ENCODE peak calls at places on chromosome 14, in four cellular contexts. One of them, this sample, is unnamed.

GRCh38 chr14:96594961-96595360 is 92.8 kb downstream of the PAPOLA start:
- DNase-seq in kidney: peak; percentile 28
- DNase-seq in iPS DF 6.9: no peak
- DNase-seq in lung: no peak
- DNase-seq in this sample: no peak

GRCh38 chr14:55254581-55254980 is 16.6 kb upstream of the FBXO34 start:
- DNase-seq in kidney: no peak
- DNase-seq in iPS DF 6.9: no peak
- DNase-seq in lung: no peak
- DNase-seq in this sample: no peak

GRCh38 chr14:103543140-103543539 is 14.1 kb downstream of the TRMT61A start:
- DNase-seq in kidney: peak; percentile 80
- DNase-seq in iPS DF 6.9: no peak
- DNase-seq in lung: no peak
- DNase-seq in this sample: no peak

GRCh38 chr14:22163051-22163450 is 426.0 kb downstream of the DAD1 start:
- DNase-seq in kidney: no peak
- DNase-seq in iPS DF 6.9: no peak
- DNase-seq in lung: no peak
- DNase-seq in this sample: no peak

GRCh38 chr14:50012644-50013043 is 103.7 kb downstream of the VCPKMT start:
- DNase-seq in kidney: no peak
- DNase-seq in iPS DF 6.9: no peak
- DNase-seq in lung: no peak
- DNase-seq in this sample: no peak

GRCh38 chr14:65792208-65792905 is 379.8 kb downstream of the FUT8 start:
- DNase-seq in kidney: no peak
- DNase-seq in iPS DF 6.9: no peak
- DNase-seq in lung: no peak
- DNase-seq in this sample: no peak

GRCh38 chr14:51653855-51654548 is 2.3 kb downstream of the FRMD6 start:
- DNase-seq in kidney: no peak
- DNase-seq in iPS DF 6.9: no peak
- DNase-seq in lung: no peak
- DNase-seq in this sample: no peak

GRCh38 chr14:100682749-100683148 is 43.9 kb upstream of the DLK1 start:
- DNase-seq in kidney: no peak
- DNase-seq in iPS DF 6.9: no peak
- DNase-seq in lung: no peak
- DNase-seq in this sample: no peak

GRCh38 chr14:91545204-91545603 is 35.1 kb upstream of the PPP4R3A start:
- DNase-seq in kidney: no peak
- DNase-seq in iPS DF 6.9: no peak
- DNase-seq in lung: no peak
- DNase-seq in this sample: no peak

GRCh38 chr14:91899213-91899612 is 31.9 kb upstream of the TC2N start:
- DNase-seq in kidney: no peak
- DNase-seq in iPS DF 6.9: no peak
- DNase-seq in lung: no peak
- DNase-seq in this sample: no peak

GRCh38 chr14:104895207-104895785 is 29.4 kb upstream of the PLD4 start:
- DNase-seq in kidney: peak; percentile 83
- DNase-seq in iPS DF 6.9: no peak
- DNase-seq in lung: peak; percentile 28
- DNase-seq in this sample: peak; percentile 16

GRCh38 chr14:92108345-92109254 is 2.2 kb upstream of the ATXN3 start:
- DNase-seq in kidney: no peak
- DNase-seq in iPS DF 6.9: peak; percentile 47
- DNase-seq in lung: no peak
- DNase-seq in this sample: no peak

GRCh38 chr14:33475623-33476022 is 475.3 kb downstream of the EGLN3 start:
- DNase-seq in kidney: no peak
- DNase-seq in iPS DF 6.9: peak; percentile 87
- DNase-seq in lung: no peak
- DNase-seq in this sample: peak; percentile 56

GRCh38 chr14:34604990-34605389 is 25.0 kb downstream of the SNX6 start:
- DNase-seq in kidney: no peak
- DNase-seq in iPS DF 6.9: no peak
- DNase-seq in lung: no peak
- DNase-seq in this sample: no peak

GRCh38 chr14:37047996-37048395 is 124.4 kb downstream of the SLC25A21 start:
- DNase-seq in kidney: no peak
- DNase-seq in iPS DF 6.9: no peak
- DNase-seq in lung: no peak
- DNase-seq in this sample: no peak

GRCh38 chr14:49581209-49581960 is 4.8 kb downstream of the RPS29 start:
- DNase-seq in kidney: no peak
- DNase-seq in iPS DF 6.9: no peak
- DNase-seq in lung: no peak
- DNase-seq in this sample: no peak

GRCh38 chr14:102183922-102184677 is 44.4 kb downstream of the WDR20 start:
- DNase-seq in kidney: peak; percentile 16
- DNase-seq in iPS DF 6.9: no peak
- DNase-seq in lung: no peak
- DNase-seq in this sample: no peak

GRCh38 chr14:72745546-72745945 is 148.4 kb downstream of the DPF3 start:
- DNase-seq in kidney: no peak
- DNase-seq in iPS DF 6.9: no peak
- DNase-seq in lung: no peak
- DNase-seq in this sample: peak; percentile 55

GRCh38 chr14:90275820-90276219 is 19.5 kb downstream of the PSMC1 start:
- DNase-seq in kidney: no peak
- DNase-seq in iPS DF 6.9: no peak
- DNase-seq in lung: no peak
- DNase-seq in this sample: no peak

GRCh38 chr14:90444077-90444696 is 47.4 kb downstream of the CALM1 start:
- DNase-seq in kidney: peak; percentile 95
- DNase-seq in iPS DF 6.9: no peak
- DNase-seq in lung: peak; percentile 80
- DNase-seq in this sample: no peak

GRCh38 chr14:75123991-75124390 is 2.9 kb downstream of the NEK9 start:
- DNase-seq in kidney: no peak
- DNase-seq in iPS DF 6.9: no peak
- DNase-seq in lung: peak; percentile 30
- DNase-seq in this sample: peak; percentile 62

GRCh38 chr14:100138082-100138787 is 21.2 kb downstream of the DEGS2 start:
- DNase-seq in kidney: no peak
- DNase-seq in iPS DF 6.9: no peak
- DNase-seq in lung: no peak
- DNase-seq in this sample: no peak

GRCh38 chr14:26597136-26598080 is at the start of gene NOVA1:
- DNase-seq in kidney: peak; percentile 77
- DNase-seq in iPS DF 6.9: no peak
- DNase-seq in lung: no peak
- DNase-seq in this sample: peak; percentile 15

GRCh38 chr14:104698688-104699425 is 9.4 kb downstream of the INF2 start:
- DNase-seq in kidney: no peak
- DNase-seq in iPS DF 6.9: no peak
- DNase-seq in lung: no peak
- DNase-seq in this sample: no peak

GRCh38 chr14:35400707-35401421 is 3.7 kb downstream of the NFKBIA start:
- DNase-seq in kidney: no peak
- DNase-seq in iPS DF 6.9: no peak
- DNase-seq in lung: no peak
- DNase-seq in this sample: peak; percentile 39

GRCh38 chr14:100771121-100771800 is 44.6 kb downstream of the DLK1 start:
- DNase-seq in kidney: no peak
- DNase-seq in iPS DF 6.9: no peak
- DNase-seq in lung: no peak
- DNase-seq in this sample: peak; percentile 34

GRCh38 chr14:96104469-96105057 is 65.4 kb downstream of the C14orf132 start:
- DNase-seq in kidney: peak; percentile 94
- DNase-seq in iPS DF 6.9: no peak
- DNase-seq in lung: peak; percentile 80
- DNase-seq in this sample: peak; percentile 50

GRCh38 chr14:59829941-59830734 is 40.4 kb downstream of the RTN1 start:
- DNase-seq in kidney: no peak
- DNase-seq in iPS DF 6.9: no peak
- DNase-seq in lung: no peak
- DNase-seq in this sample: no peak

GRCh38 chr14:32018391-32019092 is 58.6 kb upstream of the ARHGAP5 start:
- DNase-seq in kidney: no peak
- DNase-seq in iPS DF 6.9: no peak
- DNase-seq in lung: no peak
- DNase-seq in this sample: no peak

GRCh38 chr14:38243696-38244250 is 12.1 kb downstream of the CLEC14A start:
- DNase-seq in kidney: no peak
- DNase-seq in iPS DF 6.9: no peak
- DNase-seq in lung: no peak
- DNase-seq in this sample: no peak

GRCh38 chr14:49692191-49692757 is 646 bp upstream of the KLHDC1 start:
- DNase-seq in kidney: no peak
- DNase-seq in iPS DF 6.9: no peak
- DNase-seq in lung: no peak
- DNase-seq in this sample: no peak

GRCh38 chr14:56331815-56332214 is 213.6 kb downstream of the PELI2 start:
- DNase-seq in kidney: no peak
- DNase-seq in iPS DF 6.9: no peak
- DNase-seq in lung: no peak
- DNase-seq in this sample: no peak

GRCh38 chr14:91858536-91859275 is 8.6 kb downstream of the TC2N start:
- DNase-seq in kidney: no peak
- DNase-seq in iPS DF 6.9: no peak
- DNase-seq in lung: no peak
- DNase-seq in this sample: no peak

GRCh38 chr14:105528859-105529505 is 2.6 kb downstream of the TMEM121 start:
- DNase-seq in kidney: peak; percentile 79
- DNase-seq in iPS DF 6.9: no peak
- DNase-seq in lung: no peak
- DNase-seq in this sample: no peak

GRCh38 chr14:102527255-102528232 is 18.0 kb upstream of the ANKRD9 start:
- DNase-seq in kidney: peak; percentile 63
- DNase-seq in iPS DF 6.9: no peak
- DNase-seq in lung: no peak
- DNase-seq in this sample: no peak

GRCh38 chr14:101075025-101075800 is 171.7 kb upstream of the RTL1 start:
- DNase-seq in kidney: no peak
- DNase-seq in iPS DF 6.9: no peak
- DNase-seq in lung: peak; percentile 22
- DNase-seq in this sample: peak; percentile 59

GRCh38 chr14:77033622-77034521 is 5.4 kb upstream of the IRF2BPL start:
- DNase-seq in kidney: peak; percentile 97
- DNase-seq in iPS DF 6.9: peak; percentile 63
- DNase-seq in lung: peak; percentile 83
- DNase-seq in this sample: peak; percentile 89

GRCh38 chr14:77032483-77032853 is 4.0 kb upstream of the IRF2BPL start:
- DNase-seq in kidney: no peak
- DNase-seq in iPS DF 6.9: no peak
- DNase-seq in lung: no peak
- DNase-seq in this sample: no peak

GRCh38 chr14:77028384-77029246 is at the start of gene IRF2BPL:
- DNase-seq in kidney: peak; percentile 100
- DNase-seq in iPS DF 6.9: peak; percentile 91
- DNase-seq in lung: peak; percentile 99
- DNase-seq in this sample: peak; percentile 100

GRCh38 chr14:77032854-77033621 is 4.5 kb upstream of the IRF2BPL start:
- DNase-seq in kidney: peak; percentile 98
- DNase-seq in iPS DF 6.9: no peak
- DNase-seq in lung: peak; percentile 93
- DNase-seq in this sample: peak; percentile 97

GRCh38 chr14:77031680-77032482 is 3.4 kb upstream of the IRF2BPL start:
- DNase-seq in kidney: no peak
- DNase-seq in iPS DF 6.9: no peak
- DNase-seq in lung: no peak
- DNase-seq in this sample: peak; percentile 42
- H3K4me3 ChIP-seq in kidney: no peak overlapping the region
- H3K4me3 ChIP-seq in iPS DF 6.9: no peak overlapping the region
- H3K4me3 ChIP-seq in lung: no peak overlapping the region
- H3K4me3 ChIP-seq in this sample: peak overlapping the region; percentile 65

GRCh38 chr14:64733899-64734298 is 29.7 kb downstream of the PLEKHG3 start:
- DNase-seq in kidney: no peak
- DNase-seq in iPS DF 6.9: no peak
- DNase-seq in lung: no peak
- DNase-seq in this sample: no peak
- H3K27ac ChIP-seq in kidney: no peak overlapping the region
- H3K27ac ChIP-seq in iPS DF 6.9: no peak overlapping the region
- H3K27ac ChIP-seq in lung: no peak overlapping the region
- H3K27ac ChIP-seq in this sample: no peak overlapping the region

GRCh38 chr14:69632752-69633151 is 21.4 kb downstream of the SUSD6 start:
- DNase-seq in kidney: no peak
- DNase-seq in iPS DF 6.9: no peak
- DNase-seq in lung: no peak
- DNase-seq in this sample: no peak

GRCh38 chr14:69629225-69630127 is 18.1 kb downstream of the SUSD6 start:
- DNase-seq in kidney: no peak
- DNase-seq in iPS DF 6.9: no peak
- DNase-seq in lung: no peak
- DNase-seq in this sample: no peak

GRCh38 chr14:69632154-69632553 is 20.8 kb downstream of the SUSD6 start:
- DNase-seq in kidney: no peak
- DNase-seq in iPS DF 6.9: no peak
- DNase-seq in lung: no peak
- DNase-seq in this sample: peak; percentile 22

GRCh38 chr14:69633238-69633637 is 21.8 kb downstream of the SUSD6 start:
- DNase-seq in kidney: no peak
- DNase-seq in iPS DF 6.9: no peak
- DNase-seq in lung: no peak
- DNase-seq in this sample: no peak

DNA sequence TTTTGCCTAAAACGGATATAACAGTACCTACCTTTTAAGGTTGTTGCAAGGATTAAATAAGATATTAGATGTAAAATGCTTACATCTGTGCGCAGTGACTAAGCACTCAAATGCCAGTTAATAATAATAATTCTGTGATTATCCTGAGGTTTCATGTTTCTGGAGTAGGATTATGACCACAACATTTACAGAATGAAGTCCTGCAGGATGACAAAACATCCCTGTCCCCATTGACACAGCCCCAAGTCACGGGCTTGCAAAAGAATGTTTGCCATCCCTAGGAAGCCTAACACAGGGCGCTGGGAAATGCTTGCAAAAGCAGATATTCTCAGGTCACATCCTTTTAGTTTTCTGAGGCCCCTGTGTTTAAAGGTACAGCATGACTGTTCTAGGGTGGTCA is 20.1 kb downstream of the SUSD6 start:
- DNase-seq in kidney: no peak
- DNase-seq in iPS DF 6.9: no peak
- DNase-seq in lung: no peak
- DNase-seq in this sample: no peak
- H3K4me1 ChIP-seq in kidney: peaks cover 50% of the 10 kb centered on the region
- H3K4me1 ChIP-seq in iPS DF 6.9: peaks cover 2% of the 10 kb centered on the region
- H3K4me1 ChIP-seq in lung: peaks cover 60% of the 10 kb centered on the region
- H3K4me1 ChIP-seq in this sample: peaks cover 59% of the 10 kb centered on the region

DNA sequence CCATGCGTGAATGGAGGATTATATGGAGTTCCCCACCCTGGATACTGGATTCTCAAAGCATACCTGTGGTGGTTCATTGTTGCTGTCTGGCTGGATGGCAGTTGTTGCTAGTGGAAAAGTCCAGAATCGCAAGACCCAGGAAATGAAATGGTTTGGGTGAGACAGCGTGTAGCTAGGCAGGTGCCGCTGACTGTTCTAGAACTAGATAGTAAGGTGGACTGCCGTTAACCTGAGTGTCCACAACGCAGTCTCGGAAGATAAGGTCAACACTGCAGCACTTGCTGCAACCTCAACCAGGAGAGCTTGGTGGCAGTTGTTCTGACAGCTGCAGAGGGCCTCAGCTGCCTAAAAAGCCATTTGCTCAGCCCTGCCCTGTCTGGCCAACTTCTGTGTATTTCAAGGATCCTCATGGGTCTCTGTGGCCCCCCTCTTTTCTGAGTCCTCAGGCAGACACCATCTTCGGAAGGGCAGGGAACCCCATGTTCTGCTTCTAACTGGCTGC is 15.5 kb upstream of the IRF2BPL start:
- DNase-seq in kidney: peak; percentile 52
- DNase-seq in iPS DF 6.9: no peak
- DNase-seq in lung: no peak
- DNase-seq in this sample: no peak
- H3K4me3 ChIP-seq in kidney: no peak overlapping the region
- H3K4me3 ChIP-seq in iPS DF 6.9: no peak overlapping the region
- H3K4me3 ChIP-seq in lung: no peak overlapping the region
- H3K4me3 ChIP-seq in this sample: no peak overlapping the region